ENCODE peak calls at places on chromosomes 3 and 15, in seven cellular contexts. Z is sigmoid colon, X is body of pancreas, G is mammary epithelial cell, N is neural progenitor cell, H is heart right ventricle, Q is brain microvascular endothelial cell. C is an unnamed sample. For H3K36me3, the result is how much of the 10 kb centered on the place peaks cover.

GRCh38 chr15:70033529-70034140 is 64.1 kb downstream of the TLE3 start:
- DNase-seq in Z (peak), Q (peak), N (peak), H (no peak), G (peak), X (no peak), C (no peak)

GRCh38 chr3:50520849-50521248 is 17.4 kb upstream of the CACNA2D2 start:
- DNase-seq in Q (no peak), H (no peak), G (no peak), N (no peak), Z (no peak), X (no peak), C (no peak)

GRCh38 chr3:191235331-191236314 is 36.6 kb downstream of the OSTN start:
- DNase-seq in H (no peak), N (no peak), G (peak), Z (no peak), Q (peak), X (no peak), C (no peak)

GRCh38 chr15:83436513-83437158 is 10.5 kb upstream of the SH3GL3 start:
- DNase-seq in Q (peak), Z (no peak), X (no peak), G (peak), N (peak), H (no peak), C (no peak)

GRCh38 chr3:128846501-128846900 is 32.9 kb upstream of the ACAD9 start:
- DNase-seq in X (no peak), G (no peak), H (no peak), Q (no peak), Z (no peak), N (no peak), C (no peak)

GRCh38 chr15:99582508-99582960 is 16.8 kb downstream of the MEF2A start:
- DNase-seq in Z (no peak), X (no peak), G (no peak), Q (no peak), H (no peak), N (no peak), C (no peak)

GRCh38 chr3:11582123-11582968 is 61.4 kb downstream of the VGLL4 start:
- DNase-seq in H (peak), G (peak), X (peak), Q (peak), N (peak), Z (peak), C (peak)

GRCh38 chr3:150528359-150528797 is 17.9 kb downstream of the SERP1 start:
- DNase-seq in Q (no peak), N (no peak), Z (no peak), H (no peak), X (no peak), G (no peak), C (no peak)

GRCh38 chr3:39101022-39101689 is 6.3 kb downstream of the GORASP1 start:
- DNase-seq in N (peak), Z (no peak), X (peak), Q (no peak), G (peak), H (no peak), C (peak)

GRCh38 chr15:72474912-72475601 is 927 bp downstream of the ARIH1 start:
- DNase-seq in X (peak), H (peak), Z (peak), G (peak), Q (peak), N (peak), C (peak)

GRCh38 chr3:15886521-15886920 is 88.7 kb upstream of the ANKRD28 start:
- DNase-seq in G (no peak), Q (no peak), Z (no peak), X (no peak), N (no peak), H (no peak), C (no peak)

GRCh38 chr3:47162695-47163022 is 1.3 kb downstream of the SETD2 start:
- DNase-seq in H (no peak), Z (no peak), G (peak), Q (peak), N (peak), X (no peak), C (no peak)

GRCh38 chr3:183808355-183808754 is 17.0 kb downstream of the MAP6D1 start:
- DNase-seq in G (no peak), Z (no peak), X (no peak), Q (no peak), N (no peak), H (no peak), C (no peak)

GRCh38 chr3:143849854-143850549 is 1.7 kb upstream of the SLC9A9 start:
- DNase-seq in N (no peak), X (no peak), Z (no peak), G (peak), Q (peak), H (no peak), C (no peak)

GRCh38 chr3:121670676-121671075 is 10.0 kb upstream of the HCLS1 start:
- DNase-seq in X (no peak), H (no peak), Z (no peak), N (no peak), Q (no peak), G (no peak), C (no peak)

GRCh38 chr3:194657439-194657838 is 14.6 kb downstream of the LSG1 start:
- DNase-seq in H (no peak), X (no peak), G (no peak), Q (no peak), Z (no peak), N (no peak), C (no peak)

GRCh38 chr3:147509444-147509843 is 100.3 kb downstream of the ZIC1 start:
- DNase-seq in Z (no peak), N (no peak), H (no peak), G (no peak), X (no peak), Q (no peak), C (no peak)

GRCh38 chr15:62164500-62165028 is 521 bp downstream of the C2CD4B start:
- DNase-seq in H (no peak), G (peak), Q (no peak), X (peak), Z (no peak), N (peak), C (peak)

GRCh38 chr3:48436477-48436787 is 3.5 kb downstream of the CCDC51 start:
- DNase-seq in X (no peak), N (no peak), Z (no peak), H (no peak), G (no peak), Q (no peak), C (no peak)

GRCh38 chr3:42719002-42719401 is 16.4 kb upstream of the HHATL start:
- DNase-seq in Q (no peak), X (no peak), H (no peak), N (no peak), Z (no peak), G (no peak), C (no peak)

DNA sequence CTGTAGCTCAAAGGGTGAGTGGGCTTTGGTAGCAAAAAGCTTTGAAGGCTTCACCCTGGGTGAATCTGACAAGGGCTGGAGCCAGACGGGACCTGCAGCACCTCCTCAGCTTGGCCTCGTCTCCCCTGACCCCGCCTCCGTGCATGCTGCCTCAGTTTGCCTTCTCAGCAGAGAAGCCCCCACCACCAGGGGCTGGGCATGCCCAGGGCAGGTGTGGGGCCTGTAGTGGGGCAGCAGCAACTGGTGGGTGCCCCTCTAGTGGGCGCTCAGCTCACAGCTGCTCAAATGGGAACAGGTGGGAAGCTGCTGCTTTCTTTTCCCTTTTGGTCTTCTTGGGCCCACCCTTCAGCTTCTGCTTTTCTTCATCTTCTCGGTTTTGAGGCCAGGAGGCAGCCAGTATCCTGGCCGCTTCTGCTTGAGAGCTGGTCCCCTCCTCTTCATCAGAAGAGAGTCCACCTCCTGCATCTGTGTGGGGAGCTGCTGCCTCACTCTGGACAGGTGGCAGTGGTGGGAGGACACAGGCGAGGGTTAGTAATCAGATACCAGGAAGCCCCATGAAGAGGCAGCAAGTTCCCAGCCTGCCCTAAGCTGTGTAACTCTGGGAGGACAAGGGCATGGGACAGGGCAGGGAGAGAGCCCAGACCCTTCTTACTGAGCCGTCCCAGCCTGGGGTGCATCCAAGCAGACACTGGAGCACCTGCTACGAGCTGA is 21.0 kb downstream of the TMEM43 start:
- DNase-seq in X (no peak), Q (no peak), H (no peak), G (no peak), N (no peak), Z (no peak), C (no peak)
- H3K36me3 ChIP-seq in X (under half), Q (under half), H (under half), G (under half), N (under half), Z (under half), C (under half)

DNA sequence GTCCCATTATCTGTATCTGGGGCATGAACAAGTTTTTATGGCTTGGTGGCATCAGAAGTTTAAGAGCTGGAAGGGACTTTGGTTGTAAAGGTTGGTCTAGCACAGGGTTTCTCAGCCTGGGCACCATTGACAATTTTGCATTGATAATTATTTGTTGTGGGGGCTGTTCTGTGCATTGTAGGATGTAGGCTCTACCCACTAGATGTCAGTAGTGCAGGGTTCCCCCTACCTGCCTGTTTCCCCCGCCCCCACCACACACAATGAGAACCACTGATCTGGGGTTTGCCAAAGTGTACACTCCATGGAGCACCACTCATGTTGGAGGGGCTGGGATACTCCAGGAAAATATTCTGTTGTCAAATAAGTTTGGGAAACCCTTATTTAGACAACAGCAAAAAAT is 42.7 kb downstream of the PLCL2 start:
- DNase-seq in G (no peak), N (no peak), Z (no peak), X (no peak), Q (no peak), H (no peak), C (no peak)
- TF ChIP-seq CTCF in G (no peak), N (peak), Z (no peak), X (no peak), Q (no peak), H (no peak), C (no peak)

GRCh38 chr3:53163459-53164387 is 2.7 kb downstream of the PRKCD start:
- DNase-seq in N (no peak), H (no peak), Z (no peak), G (no peak), Q (no peak), X (no peak), C (no peak)
- H3K4me3 ChIP-seq in N (no peak), H (no peak), Z (no peak), G (no peak), Q (no peak), X (no peak), C (no peak)

DNA sequence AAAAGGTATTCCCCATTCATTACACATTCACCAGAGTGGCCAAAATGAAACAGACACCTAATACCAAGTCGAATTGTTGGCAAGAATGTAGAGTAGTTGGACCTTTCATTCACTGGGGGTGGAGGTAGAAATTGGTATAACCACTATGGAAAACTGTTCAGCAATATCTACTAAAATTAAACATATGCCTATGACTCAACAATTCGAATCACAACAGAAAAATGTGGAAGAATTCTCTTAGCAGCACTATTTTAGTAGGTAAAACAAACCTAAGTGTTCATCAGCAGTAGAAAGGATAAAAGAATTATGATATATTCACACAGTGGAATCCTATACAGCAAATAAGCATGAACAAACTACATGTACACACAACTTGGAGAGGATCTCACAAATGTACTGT is 30.6 kb downstream of the POLG start:
- DNase-seq in Q (no peak), Z (no peak), G (no peak), H (no peak), X (no peak), N (no peak), C (no peak)
- H3K36me3 ChIP-seq in Q (under half), Z (under half), G (under half), H (under half), X (under half), N (under half), C (under half)

GRCh38 chr3:140050977-140051957 is 116.3 kb downstream of the CLSTN2 start:
- DNase-seq in H (peak), N (peak), G (peak), X (no peak), Q (no peak), Z (no peak), C (no peak)
- TF ChIP-seq CTCF in H (peak), N (peak), G (peak), X (peak), Q (peak), Z (no peak), C (no peak)

GRCh38 chr15:40065166-40065565 is 26.2 kb upstream of the SRP14 start:
- DNase-seq in Q (no peak), H (no peak), G (no peak), X (no peak), N (no peak), Z (no peak), C (no peak)

GRCh38 chr15:40064231-40064894 is 25.4 kb upstream of the SRP14 start:
- DNase-seq in X (no peak), H (no peak), Q (peak), G (no peak), Z (no peak), N (no peak), C (no peak)

GRCh38 chr15:40061212-40061901 is 22.4 kb upstream of the SRP14 start:
- DNase-seq in N (no peak), X (no peak), Z (peak), Q (no peak), G (no peak), H (no peak), C (no peak)

GRCh38 chr15:40062816-40063562 is 24.0 kb upstream of the SRP14 start:
- DNase-seq in Q (no peak), Z (no peak), G (no peak), H (no peak), X (no peak), N (peak), C (no peak)

DNA sequence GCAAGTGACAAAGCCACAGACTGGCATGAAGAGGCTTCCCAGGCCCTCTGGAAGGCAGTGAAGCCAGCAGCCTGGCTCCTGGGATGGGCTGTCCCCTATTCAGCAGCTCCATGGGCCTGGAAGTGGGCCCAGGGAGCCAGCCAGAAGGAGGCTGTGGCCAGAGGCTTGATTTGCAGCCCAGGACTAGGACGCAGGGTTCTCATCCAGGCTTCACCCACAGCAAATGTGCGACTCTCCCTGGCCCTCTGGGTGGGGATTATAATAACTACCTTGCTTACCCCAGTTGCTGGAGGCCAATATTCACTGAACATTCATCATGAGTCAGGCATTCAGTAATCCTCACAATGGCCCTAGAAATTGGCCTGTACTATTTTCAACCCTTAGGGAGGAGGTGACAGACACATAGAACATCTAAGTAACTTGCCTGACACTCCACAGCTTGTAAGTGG is 24.6 kb upstream of the SRP14 start:
- DNase-seq in N (no peak), X (no peak), Z (no peak), H (no peak), G (peak), Q (peak), C (no peak)
- H3K4me3 ChIP-seq in N (no peak), X (no peak), Z (no peak), H (no peak), G (no peak), Q (no peak), C (no peak)

GRCh38 chr3:56645407-56645806 is 37.7 kb downstream of the TASOR start:
- DNase-seq in X (no peak), Z (no peak), G (no peak), N (no peak), Q (no peak), H (no peak), C (no peak)
- H3K36me3 ChIP-seq in X (under half), Z (under half), G (under half), N (under half), Q (under half), H (under half), C (under half)

GRCh38 chr15:89004726-89005030 is 83.6 kb upstream of the ABHD2 start:
- DNase-seq in G (no peak), H (no peak), X (no peak), N (no peak), Q (no peak), Z (no peak), C (no peak)

GRCh38 chr15:89002281-89002761 is 85.9 kb upstream of the ABHD2 start:
- DNase-seq in G (peak), H (peak), N (no peak), Q (peak), Z (no peak), X (no peak), C (peak)

GRCh38 chr15:89002830-89003229 is 85.4 kb upstream of the ABHD2 start:
- DNase-seq in Z (no peak), Q (no peak), N (no peak), X (no peak), H (no peak), G (no peak), C (no peak)

GRCh38 chr15:89007989-89008388 is 80.3 kb upstream of the ABHD2 start:
- DNase-seq in Z (no peak), H (no peak), G (no peak), N (no peak), X (no peak), Q (no peak), C (no peak)

GRCh38 chr15:89003865-89004725 is 84.2 kb upstream of the ABHD2 start:
- DNase-seq in G (no peak), H (peak), X (no peak), Z (no peak), N (peak), Q (peak), C (no peak)
- TF ChIP-seq CTCF in G (peak), H (peak), X (no peak), Z (no peak), N (peak), Q (peak), C (no peak)

GRCh38 chr15:97730315-97730714 is 230.2 kb upstream of the ARRDC4 start:
- DNase-seq in Z (no peak), G (no peak), X (no peak), H (no peak), Q (no peak), N (no peak), C (no peak)

GRCh38 chr15:97728791-97729190 is 231.7 kb upstream of the ARRDC4 start:
- DNase-seq in X (no peak), H (peak), N (peak), Q (no peak), G (no peak), Z (no peak), C (peak)

DNA sequence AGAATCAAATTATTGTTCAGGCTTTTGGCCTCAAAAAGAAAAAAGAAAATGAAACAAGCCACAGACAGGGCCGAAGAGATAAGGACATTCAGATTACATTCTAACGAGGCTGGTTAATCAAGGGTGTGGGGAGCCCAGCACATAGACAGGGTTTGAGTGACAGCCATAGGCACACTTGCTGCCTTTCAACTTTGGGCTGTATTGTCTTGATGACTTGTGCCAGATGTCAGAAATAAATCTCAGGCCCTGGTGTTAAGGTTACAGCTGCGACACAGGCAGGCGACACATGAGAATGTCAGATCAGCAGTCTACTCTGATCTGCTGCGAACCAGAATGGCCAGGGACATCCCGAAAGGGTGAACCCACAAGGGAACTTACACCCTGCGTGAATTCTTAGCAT is 231.2 kb upstream of the ARRDC4 start:
- DNase-seq in G (no peak), Z (no peak), N (peak), H (no peak), Q (no peak), X (no peak), C (no peak)
- H3K4me3 ChIP-seq in G (no peak), Z (no peak), N (no peak), H (no peak), Q (no peak), X (no peak), C (no peak)

C was measured in transverse colon.